ENCODE peak calls at places on chromosomes 6 and 20, in six cellular contexts. P, K, U, X, C and B are unnamed samples.

GRCh38 chr20:48187891-48188290 is 402.6 kb upstream of the SULF2 start:
- DNase-seq in P (no peak), K (no peak), U (no peak), X (no peak), C (no peak), B (no peak)

GRCh38 chr6:147001621-147002020 is 202.6 kb upstream of the STXBP5 start:
- DNase-seq in P (peak), K (no peak), U (no peak), X (no peak), C (no peak), B (peak)

GRCh38 chr20:10524034-10524476 is 89.0 kb downstream of the SLX4IP start:
- DNase-seq in P (no peak), K (peak), U (peak), X (peak), C (no peak), B (peak)

GRCh38 chr6:30227242-30227722 is 14.1 kb upstream of the TRIM26 start:
- DNase-seq in P (no peak), K (no peak), U (no peak), X (no peak), C (peak), B (no peak)

GRCh38 chr6:23650676-23651075 is 475.3 kb upstream of the NRSN1 start:
- DNase-seq in P (no peak), K (peak), U (no peak), X (no peak), C (no peak), B (no peak)

GRCh38 chr6:85273870-85274269 is 176.0 kb upstream of the NT5E start:
- DNase-seq in P (no peak), K (no peak), U (no peak), X (no peak), C (no peak), B (peak)

GRCh38 chr6:168619560-168620314 is 178.8 kb downstream of the SMOC2 start:
- DNase-seq in P (no peak), K (no peak), U (no peak), X (no peak), C (no peak), B (no peak)

GRCh38 chr6:14596410-14596809 is 478.8 kb downstream of the CD83 start:
- DNase-seq in P (no peak), K (no peak), U (peak), X (no peak), C (peak), B (peak)

GRCh38 chr20:4898282-4898681 is 103.0 kb downstream of the SLC23A2 start:
- DNase-seq in P (peak), K (no peak), U (peak), X (no peak), C (no peak), B (peak)

GRCh38 chr6:133277895-133278545 is 36.9 kb downstream of the EYA4 start:
- DNase-seq in P (no peak), K (no peak), U (no peak), X (no peak), C (no peak), B (no peak)

GRCh38 chr20:41171736-41172295 is 34.5 kb downstream of the PLCG1 start:
- DNase-seq in P (no peak), K (no peak), U (peak), X (no peak), C (peak), B (no peak)